ENCODE peak calls at places on chromosomes 16 and 17, in seven cellular contexts. L is HCT116, V is thyroid gland, Q is heart right ventricle, M is testis, O is MM.1S, J is endothelial cell of umbilical vein. C is an unnamed sample. For H3K27me3, the result is how much of the 10 kb centered on the place peaks cover.

GRCh38 chr17:65359016-65359415 is 202.4 kb downstream of the AXIN2 start:
- DNase-seq in L (peak), V (no peak), Q (no peak), M (no peak), O (no peak), J (peak), C (no peak)

GRCh38 chr17:46929413-46929812 is 6.5 kb downstream of the GOSR2 start:
- DNase-seq in L (no peak), V (no peak), Q (no peak), M (no peak), O (no peak), J (peak), C (peak)

GRCh38 chr16:84947996-84948854 is 63.1 kb downstream of the ZDHHC7 start:
- DNase-seq in L (no peak), V (no peak), Q (no peak), M (no peak), O (no peak), J (no peak), C (no peak)

GRCh38 chr17:80030730-80031410 is 4.8 kb downstream of the TBC1D16 start:
- DNase-seq in L (no peak), V (peak), Q (no peak), M (no peak), O (no peak), J (no peak), C (no peak)

GRCh38 chr16:86455116-86455515 is 55.2 kb upstream of the FOXF1 start:
- DNase-seq in L (no peak), V (no peak), Q (no peak), M (no peak), O (no peak), J (no peak), C (no peak)

GRCh38 chr17:77783991-77784820 is 174.3 kb upstream of the TNRC6C start:
- DNase-seq in L (no peak), V (no peak), Q (no peak), M (no peak), O (peak), J (no peak), C (no peak)

GRCh38 chr17:81928497-81929252 is 1.1 kb upstream of the MAFG start:
- DNase-seq in L (no peak), V (peak), Q (no peak), M (no peak), O (no peak), J (no peak), C (no peak)

GRCh38 chr16:86491643-86492030 is 18.7 kb upstream of the FOXF1 start:
- DNase-seq in L (no peak), V (no peak), Q (no peak), M (no peak), O (no peak), J (no peak), C (no peak)

GRCh38 chr16:12489362-12489761 is 314.3 kb downstream of the CPPED1 start:
- DNase-seq in L (no peak), V (no peak), Q (no peak), M (no peak), O (no peak), J (no peak), C (no peak)

GRCh38 chr17:77527836-77528505 is 387.2 kb downstream of the SEC14L1 start:
- DNase-seq in L (no peak), V (no peak), Q (no peak), M (no peak), O (no peak), J (no peak), C (no peak)

GRCh38 chr17:60664022-60664421 is 13.6 kb upstream of the BCAS3 start:
- DNase-seq in L (no peak), V (no peak), Q (no peak), M (no peak), O (no peak), J (no peak), C (no peak)

GRCh38 chr16:56643080-56643778 is 4.8 kb downstream of the MT1A start:
- DNase-seq in L (peak), V (peak), Q (peak), M (peak), O (peak), J (no peak), C (no peak)

GRCh38 chr16:70778901-70779309 is 22.1 kb downstream of the VAC14 start:
- DNase-seq in L (peak), V (peak), Q (peak), M (peak), O (no peak), J (peak), C (peak)

GRCh38 chr16:77037696-77038347 is 153.2 kb upstream of the MON1B start:
- DNase-seq in L (no peak), V (no peak), Q (no peak), M (no peak), O (no peak), J (no peak), C (no peak)

GRCh38 chr17:79843917-79844815 is 4.9 kb upstream of the CBX4 start:
- DNase-seq in L (no peak), V (peak), Q (peak), M (peak), O (no peak), J (peak), C (no peak)

GRCh38 chr16:66562409-66562808 is 3.8 kb upstream of the CMTM1 start:
- DNase-seq in L (no peak), V (no peak), Q (no peak), M (no peak), O (no peak), J (no peak), C (no peak)

GRCh38 chr17:16250635-16251034 is 33.6 kb downstream of the PIGL start:
- DNase-seq in L (no peak), V (no peak), Q (no peak), M (no peak), O (no peak), J (no peak), C (no peak)

GRCh38 chr16:85550422-85551318 is 62.5 kb upstream of the GSE1 start:
- DNase-seq in L (no peak), V (no peak), Q (no peak), M (peak), O (no peak), J (no peak), C (no peak)

GRCh38 chr16:85208181-85208580 is 95.9 kb upstream of the CIBAR2 start:
- DNase-seq in L (no peak), V (no peak), Q (no peak), M (no peak), O (no peak), J (no peak), C (no peak)

GRCh38 chr16:14527411-14528044 is 102.5 kb downstream of the PARN start:
- DNase-seq in L (no peak), V (peak), Q (no peak), M (peak), O (no peak), J (no peak), C (no peak)

GRCh38 chr17:39027440-39028035 is 60.3 kb upstream of the FBXO47 start:
- DNase-seq in L (no peak), V (no peak), Q (peak), M (peak), O (no peak), J (no peak), C (no peak)

GRCh38 chr17:4513113-4514032 is 14.7 kb downstream of the SPNS2 start:
- DNase-seq in L (no peak), V (no peak), Q (no peak), M (peak), O (no peak), J (no peak), C (no peak)

GRCh38 chr17:74605361-74605760 is 13.3 kb upstream of the CD300LD start:
- DNase-seq in L (no peak), V (peak), Q (peak), M (peak), O (no peak), J (no peak), C (peak)

DNA sequence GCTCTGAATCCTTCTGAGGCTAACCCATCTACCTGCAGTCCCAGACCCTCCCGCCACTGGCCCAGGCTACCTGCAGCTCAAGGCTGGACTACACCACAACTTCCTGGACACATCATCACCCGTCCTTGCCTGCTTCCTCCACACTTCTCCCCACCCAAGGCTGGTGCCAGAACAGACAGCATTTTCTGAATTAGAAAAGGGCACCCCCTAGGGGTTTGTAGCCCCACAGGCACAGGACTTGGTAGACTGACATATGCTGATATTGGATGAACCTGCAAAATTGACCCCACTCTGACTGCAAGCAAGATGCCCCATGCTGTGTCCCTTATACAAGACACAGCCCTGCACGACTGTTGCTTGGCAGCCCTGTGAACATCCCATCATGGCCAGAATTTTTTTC is 271.5 kb upstream of the C16orf82 start:
- DNase-seq in L (no peak), V (no peak), Q (no peak), M (no peak), O (no peak), J (no peak), C (no peak)
- H3K27me3 ChIP-seq in L (under half), V (under half), Q (under half), M (under half), O (under half), J (under half), C (under half)

DNA sequence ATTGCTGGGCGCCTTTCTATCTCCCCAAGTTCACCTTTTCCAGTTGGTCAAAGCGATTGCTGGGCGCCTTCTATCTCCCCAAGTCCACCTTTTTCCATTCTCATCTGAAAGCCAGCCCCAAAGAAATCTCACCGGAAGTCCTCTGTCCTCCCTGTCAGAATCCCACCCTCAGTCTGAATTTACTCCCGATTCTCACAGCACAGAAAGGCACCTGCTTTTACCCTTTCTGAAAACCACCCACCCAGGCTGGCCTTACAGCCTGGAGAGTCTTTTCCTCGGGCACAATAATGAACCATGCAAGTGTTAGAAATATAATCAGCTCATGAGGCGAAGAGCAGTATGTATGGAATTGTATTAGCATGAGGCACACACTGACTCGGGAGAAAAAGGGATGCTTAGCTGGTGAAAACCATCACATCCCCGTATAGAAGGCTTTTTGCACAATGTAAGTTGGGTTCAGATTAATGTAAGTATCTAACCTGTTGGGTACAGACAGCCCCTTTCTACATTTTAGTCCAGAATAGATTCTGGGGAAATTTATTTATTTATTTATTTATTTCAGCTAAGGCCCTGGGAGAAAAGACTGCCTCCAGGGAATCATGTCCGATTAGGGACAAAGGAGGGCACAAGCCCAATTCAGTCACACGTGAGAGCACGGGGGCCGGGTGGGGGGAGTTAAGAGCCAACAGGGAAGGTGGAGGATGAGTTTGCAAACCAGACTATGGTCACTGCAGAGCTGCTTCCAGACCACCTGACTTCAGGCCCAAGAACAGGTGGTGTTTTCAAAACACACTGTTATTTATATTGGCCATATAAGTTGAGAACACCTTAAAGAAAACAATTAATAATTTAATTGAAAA is 1.4 kb upstream of the ZFHX3 start:
- DNase-seq in L (no peak), V (peak), Q (no peak), M (no peak), O (no peak), J (no peak), C (no peak)
- H3K4me3 ChIP-seq in L (peak), V (no peak), Q (peak), M (no peak), O (no peak), J (no peak), C (no peak)

GRCh38 chr16:47460301-47460754 is 535 bp downstream of the ITFG1 start:
- DNase-seq in L (no peak), V (no peak), Q (no peak), M (no peak), O (no peak), J (no peak), C (no peak)

GRCh38 chr16:47458331-47458730 is 2.5 kb downstream of the ITFG1 start:
- DNase-seq in L (no peak), V (no peak), Q (no peak), M (no peak), O (no peak), J (no peak), C (no peak)

GRCh38 chr16:47459603-47460002 is 1.3 kb downstream of the ITFG1 start:
- DNase-seq in L (no peak), V (no peak), Q (no peak), M (no peak), O (no peak), J (no peak), C (no peak)

GRCh38 chr16:47461598-47462266 is 601 bp downstream of the PHKB start:
- DNase-seq in L (peak), V (peak), Q (peak), M (no peak), O (peak), J (peak), C (peak)

GRCh38 chr16:47460755-47461597 is at the start of the genes ITFG1 and PHKB:
- DNase-seq in L (peak), V (peak), Q (peak), M (peak), O (peak), J (peak), C (no peak)
- TF ChIP-seq CTCF in L (peak), V (no peak), Q (no peak), M (no peak), O (no peak), J (no peak), C (no peak)

DNA sequence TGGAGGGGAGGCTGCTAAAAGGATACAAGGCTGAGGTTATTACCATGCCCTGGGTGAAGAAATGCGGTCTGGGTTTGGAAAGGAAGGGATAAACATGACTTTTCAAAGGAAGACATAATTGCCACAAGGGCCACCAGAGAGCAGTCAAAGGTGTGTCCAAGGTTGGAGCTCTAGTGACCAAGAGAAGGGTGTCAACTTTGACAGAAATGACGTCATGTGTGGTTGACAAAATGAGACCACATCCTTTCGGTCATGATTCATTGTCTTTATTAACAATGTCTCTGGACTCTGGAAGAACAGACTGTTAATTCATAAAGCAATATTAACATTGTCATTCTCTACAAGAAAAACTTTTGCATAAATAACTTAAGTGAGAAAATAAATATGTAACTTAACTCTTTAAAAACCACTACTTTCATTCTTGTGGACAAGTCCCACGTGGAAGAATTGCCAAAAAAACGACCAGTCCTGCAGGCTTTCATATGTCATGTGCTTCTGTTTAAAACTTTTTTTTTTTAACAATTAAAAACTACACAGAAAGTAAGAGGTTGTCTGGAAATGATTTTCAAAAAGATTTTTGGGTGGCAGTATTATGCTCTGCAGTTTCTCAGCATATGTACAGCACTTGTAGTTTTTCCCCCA is 5.0 kb downstream of the SOST start:
- DNase-seq in L (no peak), V (no peak), Q (no peak), M (no peak), O (no peak), J (no peak), C (no peak)
- H3K27me3 ChIP-seq in L (under half), V (under half), Q (under half), M (under half), O (half or more), J (under half), C (under half)

DNA sequence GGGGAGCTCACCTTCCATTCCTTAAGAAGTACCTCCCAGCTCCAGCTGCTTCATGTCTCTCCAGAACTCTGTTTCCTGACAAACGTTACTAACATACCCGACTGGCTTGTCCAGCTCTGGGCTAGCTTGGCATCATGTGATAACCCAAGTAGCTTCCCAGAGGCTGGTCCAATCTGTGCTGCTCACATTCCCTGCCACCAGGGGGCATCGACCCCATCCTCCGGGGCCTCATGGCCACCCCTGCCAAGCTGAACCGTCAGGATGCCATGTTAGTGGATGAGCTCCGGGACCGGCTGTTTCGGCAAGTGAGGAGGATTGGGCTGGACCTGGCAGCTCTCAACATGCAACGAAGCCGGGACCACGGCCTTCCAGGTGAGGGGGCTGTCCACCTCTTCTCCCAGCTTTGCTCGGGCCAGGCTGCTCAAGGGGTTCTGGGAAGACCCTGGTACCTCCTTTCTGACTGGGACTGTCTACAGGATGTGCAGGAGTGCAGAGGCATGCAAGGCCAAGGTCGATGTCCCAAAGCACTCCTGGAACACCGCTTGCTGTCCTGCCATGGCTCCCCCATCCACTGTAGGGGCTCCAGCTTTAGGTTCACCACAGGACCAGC is 7.6 kb downstream of the EPX start:
- DNase-seq in L (peak), V (peak), Q (no peak), M (peak), O (peak), J (peak), C (no peak)
- H3K4me3 ChIP-seq in L (no peak), V (no peak), Q (no peak), M (no peak), O (no peak), J (no peak), C (no peak)

DNA sequence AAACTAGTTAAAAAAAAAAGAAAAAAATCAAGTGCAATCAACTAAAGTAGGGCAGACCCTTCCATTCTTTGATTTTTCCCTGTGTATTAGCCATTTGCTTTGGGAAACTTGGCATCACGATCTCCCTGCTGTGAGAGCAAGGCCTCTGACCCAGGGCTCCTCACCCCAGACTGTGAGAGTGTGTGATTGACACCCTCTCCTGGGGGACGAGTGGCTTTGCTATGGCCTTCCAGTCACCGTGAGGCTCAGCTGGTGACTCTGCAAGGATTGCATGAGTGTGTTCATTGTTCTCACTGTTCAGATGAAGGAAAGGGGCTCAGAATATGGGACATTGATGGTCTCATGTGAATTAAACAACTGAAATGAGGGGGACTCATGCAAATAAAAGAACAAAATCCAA is 69.0 kb upstream of the BCAR1 start:
- DNase-seq in L (no peak), V (peak), Q (peak), M (peak), O (no peak), J (no peak), C (no peak)
- TF ChIP-seq CTCF in L (no peak), V (no peak), Q (no peak), M (no peak), O (no peak), J (no peak), C (no peak)

GRCh38 chr17:50618941-50619340 is 15.7 kb upstream of the ABCC3 start:
- DNase-seq in L (no peak), V (no peak), Q (no peak), M (no peak), O (no peak), J (no peak), C (no peak)

GRCh38 chr17:50620237-50620636 is 14.4 kb upstream of the ABCC3 start:
- DNase-seq in L (no peak), V (no peak), Q (no peak), M (no peak), O (no peak), J (no peak), C (no peak)

GRCh38 chr17:50620848-50621247 is 13.8 kb upstream of the ABCC3 start:
- DNase-seq in L (no peak), V (no peak), Q (no peak), M (no peak), O (no peak), J (no peak), C (no peak)

GRCh38 chr17:50619489-50619888 is 15.2 kb upstream of the ABCC3 start:
- DNase-seq in L (no peak), V (no peak), Q (no peak), M (no peak), O (no peak), J (no peak), C (no peak)

DNA sequence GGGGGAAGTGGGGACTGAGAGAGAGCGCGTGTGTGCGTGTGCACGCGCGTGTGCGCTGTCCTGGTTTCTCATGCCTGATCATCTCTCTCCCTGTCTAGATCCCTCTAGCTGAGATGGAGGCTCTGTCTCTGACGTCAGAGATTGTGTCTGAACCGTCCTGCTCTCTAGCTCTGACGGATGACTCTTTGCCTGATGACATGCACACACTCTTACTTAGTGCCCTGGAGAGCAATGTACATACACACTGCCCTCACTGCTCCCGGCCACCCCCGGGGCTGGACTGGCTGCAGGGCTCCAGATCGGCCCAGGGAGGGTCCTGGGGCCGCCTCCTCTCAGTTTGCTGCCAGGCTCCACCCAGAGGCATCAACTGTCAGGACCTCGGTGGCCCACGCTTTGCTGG is 13.1 kb upstream of the ABCC3 start:
- DNase-seq in L (no peak), V (no peak), Q (no peak), M (peak), O (no peak), J (no peak), C (no peak)
- H3K27me3 ChIP-seq in L (under half), V (under half), Q (under half), M (under half), O (half or more), J (under half), C (under half)

GRCh38 chr17:55577011-55577586 is 65.8 kb upstream of the SMIM36 start:
- DNase-seq in L (no peak), V (peak), Q (peak), M (peak), O (peak), J (peak), C (no peak)
- H3K4me3 ChIP-seq in L (no peak), V (no peak), Q (no peak), M (no peak), O (peak), J (no peak), C (no peak)

C was measured in keratinocyte.